ENCODE peak calls at places on chromosome 19, in seven cellular contexts. One of them, this sample, is unnamed.

GRCh38 chr19:1361601-1362384 is 21.9 kb upstream of the NDUFS7 start:
- DNase-seq in nucleus accumbens: no peak
- DNase-seq in Daoy: peak
- DNase-seq in Caco-2: no peak
- DNase-seq in fibroblast of lung: peak
- DNase-seq in LoVo: no peak
- DNase-seq in neural progenitor cell: peak
- DNase-seq in this sample: no peak

GRCh38 chr19:6223461-6224307 is 56.1 kb downstream of the MLLT1 start:
- DNase-seq in LoVo: no peak
- DNase-seq in fibroblast of lung: no peak
- DNase-seq in Daoy: no peak
- DNase-seq in neural progenitor cell: no peak
- DNase-seq in nucleus accumbens: no peak
- DNase-seq in Caco-2: no peak
- DNase-seq in this sample: no peak

GRCh38 chr19:5403968-5404640 is 51.1 kb upstream of the ZNRF4 start:
- DNase-seq in nucleus accumbens: no peak
- DNase-seq in Caco-2: peak
- DNase-seq in Daoy: peak
- DNase-seq in fibroblast of lung: peak
- DNase-seq in neural progenitor cell: peak
- DNase-seq in LoVo: peak
- DNase-seq in this sample: peak

GRCh38 chr19:35844482-35845214 is 7.7 kb downstream of the NPHS1 start:
- DNase-seq in neural progenitor cell: no peak
- DNase-seq in fibroblast of lung: no peak
- DNase-seq in nucleus accumbens: no peak
- DNase-seq in Daoy: no peak
- DNase-seq in LoVo: no peak
- DNase-seq in Caco-2: no peak
- DNase-seq in this sample: no peak

GRCh38 chr19:34962281-34962944 is 1.6 kb downstream of the ZNF792 start:
- DNase-seq in LoVo: no peak
- DNase-seq in neural progenitor cell: no peak
- DNase-seq in fibroblast of lung: no peak
- DNase-seq in Caco-2: no peak
- DNase-seq in nucleus accumbens: no peak
- DNase-seq in Daoy: peak
- DNase-seq in this sample: peak

GRCh38 chr19:460877-461609 is at the start of gene SHC2:
- DNase-seq in LoVo: no peak
- DNase-seq in Caco-2: no peak
- DNase-seq in fibroblast of lung: no peak
- DNase-seq in neural progenitor cell: peak
- DNase-seq in nucleus accumbens: no peak
- DNase-seq in Daoy: no peak
- DNase-seq in this sample: no peak

GRCh38 chr19:44776402-44777096 is 1.1 kb upstream of the CBLC start:
- DNase-seq in LoVo: peak
- DNase-seq in Daoy: no peak
- DNase-seq in nucleus accumbens: no peak
- DNase-seq in neural progenitor cell: no peak
- DNase-seq in Caco-2: peak
- DNase-seq in fibroblast of lung: no peak
- DNase-seq in this sample: no peak

GRCh38 chr19:10327793-10328192 is 5.5 kb downstream of the RAVER1 start:
- DNase-seq in fibroblast of lung: no peak
- DNase-seq in nucleus accumbens: no peak
- DNase-seq in Daoy: no peak
- DNase-seq in neural progenitor cell: no peak
- DNase-seq in LoVo: no peak
- DNase-seq in Caco-2: no peak
- DNase-seq in this sample: no peak

GRCh38 chr19:48754950-48755645 is at the start of gene FGF21:
- DNase-seq in nucleus accumbens: no peak
- DNase-seq in neural progenitor cell: no peak
- DNase-seq in Daoy: no peak
- DNase-seq in fibroblast of lung: no peak
- DNase-seq in LoVo: peak
- DNase-seq in Caco-2: peak
- DNase-seq in this sample: no peak

GRCh38 chr19:5621945-5622464 is 571 bp downstream of the SAFB2 start:
- DNase-seq in neural progenitor cell: peak
- DNase-seq in nucleus accumbens: no peak
- DNase-seq in Caco-2: peak
- DNase-seq in LoVo: no peak
- DNase-seq in Daoy: peak
- DNase-seq in fibroblast of lung: no peak
- DNase-seq in this sample: no peak

GRCh38 chr19:38023245-38023644 is 116.2 kb downstream of the SIPA1L3 start:
- DNase-seq in Caco-2: no peak
- DNase-seq in fibroblast of lung: peak
- DNase-seq in nucleus accumbens: no peak
- DNase-seq in neural progenitor cell: no peak
- DNase-seq in Daoy: no peak
- DNase-seq in LoVo: no peak
- DNase-seq in this sample: no peak

GRCh38 chr19:11237321-11237720 is 2.1 kb upstream of the ANGPTL8 start:
- DNase-seq in LoVo: no peak
- DNase-seq in neural progenitor cell: no peak
- DNase-seq in Daoy: no peak
- DNase-seq in fibroblast of lung: no peak
- DNase-seq in Caco-2: no peak
- DNase-seq in nucleus accumbens: no peak
- DNase-seq in this sample: no peak

GRCh38 chr19:33316521-33317284 is 14.4 kb upstream of the CEBPA start:
- DNase-seq in Daoy: no peak
- DNase-seq in Caco-2: peak
- DNase-seq in nucleus accumbens: no peak
- DNase-seq in LoVo: peak
- DNase-seq in fibroblast of lung: no peak
- DNase-seq in neural progenitor cell: no peak
- DNase-seq in this sample: no peak